ENCODE peak calls at places on chromosome 17, in four cellular contexts. One of them, this sample, is unnamed. For H3K4me1, the result is how much of the 10 kb centered on the place peaks cover.

GRCh38 chr17:48322060-48322459 is 108.0 kb downstream of the SKAP1 start:
- DNase-seq in heart right ventricle: no peak
- DNase-seq in lung: no peak
- DNase-seq in transverse colon: no peak
- DNase-seq in this sample: no peak

GRCh38 chr17:55285340-55286301 is 20.9 kb downstream of the HLF start:
- DNase-seq in transverse colon: peak
- DNase-seq in lung: peak
- DNase-seq in heart right ventricle: peak
- DNase-seq in this sample: peak

GRCh38 chr17:48023408-48024148 is 14.0 kb downstream of the COPZ2 start:
- DNase-seq in heart right ventricle: peak
- DNase-seq in lung: peak
- DNase-seq in transverse colon: peak
- DNase-seq in this sample: peak

GRCh38 chr17:28174352-28175046 is 132.0 kb downstream of the NLK start:
- DNase-seq in lung: no peak
- DNase-seq in heart right ventricle: no peak
- DNase-seq in transverse colon: no peak
- DNase-seq in this sample: no peak

GRCh38 chr17:47702391-47702995 is 8.5 kb downstream of the TBKBP1 start:
- DNase-seq in lung: no peak
- DNase-seq in transverse colon: no peak
- DNase-seq in heart right ventricle: no peak
- DNase-seq in this sample: no peak

GRCh38 chr17:5209396-5209795 is 17.7 kb upstream of the ZNF594 start:
- DNase-seq in heart right ventricle: no peak
- DNase-seq in transverse colon: no peak
- DNase-seq in lung: no peak
- DNase-seq in this sample: no peak

GRCh38 chr17:37160940-37161339 is 212.2 kb downstream of the AATF start:
- DNase-seq in transverse colon: no peak
- DNase-seq in heart right ventricle: no peak
- DNase-seq in lung: no peak
- DNase-seq in this sample: no peak

GRCh38 chr17:8283356-8283755 is 5.1 kb upstream of the RANGRF start:
- DNase-seq in lung: no peak
- DNase-seq in heart right ventricle: no peak
- DNase-seq in transverse colon: no peak
- DNase-seq in this sample: no peak

GRCh38 chr17:1182831-1183578 is 3.2 kb upstream of the ABR start:
- DNase-seq in lung: no peak
- DNase-seq in heart right ventricle: no peak
- DNase-seq in transverse colon: no peak
- DNase-seq in this sample: no peak

GRCh38 chr17:4720787-4721186 is 10.4 kb downstream of the ARRB2 start:
- DNase-seq in lung: no peak
- DNase-seq in heart right ventricle: no peak
- DNase-seq in transverse colon: no peak
- DNase-seq in this sample: no peak

GRCh38 chr17:64599187-64599676 is 62.9 kb downstream of the SMURF2 start:
- DNase-seq in heart right ventricle: no peak
- DNase-seq in transverse colon: peak
- DNase-seq in lung: peak
- DNase-seq in this sample: no peak

GRCh38 chr17:64679710-64680216 is 17.7 kb upstream of the SMURF2 start:
- DNase-seq in heart right ventricle: no peak
- DNase-seq in lung: no peak
- DNase-seq in transverse colon: no peak
- DNase-seq in this sample: no peak

GRCh38 chr17:9880582-9880999 is 24.5 kb downstream of the RCVRN start:
- DNase-seq in heart right ventricle: no peak
- DNase-seq in lung: no peak
- DNase-seq in transverse colon: no peak
- DNase-seq in this sample: no peak

GRCh38 chr17:34391241-34391640 is 28.2 kb upstream of the CCL1 start:
- DNase-seq in heart right ventricle: no peak
- DNase-seq in lung: no peak
- DNase-seq in transverse colon: no peak
- DNase-seq in this sample: no peak

GRCh38 chr17:42313773-42314566 is 25.7 kb downstream of the STAT5A start:
- DNase-seq in heart right ventricle: no peak
- DNase-seq in transverse colon: no peak
- DNase-seq in lung: no peak
- DNase-seq in this sample: no peak

GRCh38 chr17:6231886-6232767 is 161.9 kb downstream of the WSCD1 start:
- DNase-seq in transverse colon: no peak
- DNase-seq in heart right ventricle: no peak
- DNase-seq in lung: no peak
- DNase-seq in this sample: no peak

GRCh38 chr17:43560461-43561427 is 14.6 kb upstream of the ETV4 start:
- DNase-seq in heart right ventricle: no peak
- DNase-seq in lung: no peak
- DNase-seq in transverse colon: no peak
- DNase-seq in this sample: no peak

GRCh38 chr17:63150994-63151464 is 185.0 kb downstream of the TANC2 start:
- DNase-seq in heart right ventricle: no peak
- DNase-seq in lung: no peak
- DNase-seq in transverse colon: no peak
- DNase-seq in this sample: no peak

GRCh38 chr17:74199306-74200092 is 4.0 kb upstream of the RPL38 start:
- DNase-seq in lung: peak
- DNase-seq in heart right ventricle: peak
- DNase-seq in transverse colon: peak
- DNase-seq in this sample: peak

GRCh38 chr17:622356-622755 is 92.3 kb downstream of the VPS53 start:
- DNase-seq in transverse colon: no peak
- DNase-seq in heart right ventricle: no peak
- DNase-seq in lung: no peak
- DNase-seq in this sample: no peak

GRCh38 chr17:83145358-83145738 is 65.9 kb downstream of the METRNL start:
- DNase-seq in transverse colon: no peak
- DNase-seq in lung: peak
- DNase-seq in heart right ventricle: no peak
- DNase-seq in this sample: no peak

GRCh38 chr17:30958187-30958586 is 12.7 kb upstream of the RNF135 start:
- DNase-seq in transverse colon: no peak
- DNase-seq in heart right ventricle: no peak
- DNase-seq in lung: no peak
- DNase-seq in this sample: no peak

GRCh38 chr17:63191610-63192009 is 225.6 kb downstream of the TANC2 start:
- DNase-seq in heart right ventricle: peak
- DNase-seq in transverse colon: peak
- DNase-seq in lung: no peak
- DNase-seq in this sample: peak

GRCh38 chr17:21373034-21373433 is 3.1 kb upstream of the KCNJ12 start:
- DNase-seq in heart right ventricle: no peak
- DNase-seq in lung: no peak
- DNase-seq in transverse colon: no peak
- DNase-seq in this sample: no peak

GRCh38 chr17:41486809-41487530 is 2.7 kb downstream of the KRT36 start:
- DNase-seq in transverse colon: peak
- DNase-seq in heart right ventricle: no peak
- DNase-seq in lung: peak
- DNase-seq in this sample: no peak

GRCh38 chr17:9802294-9802693 is 10.9 kb upstream of the DHRS7C start:
- DNase-seq in transverse colon: no peak
- DNase-seq in lung: no peak
- DNase-seq in heart right ventricle: no peak
- DNase-seq in this sample: peak

GRCh38 chr17:70106551-70106950 is 31.5 kb downstream of the KCNJ16 start:
- DNase-seq in heart right ventricle: no peak
- DNase-seq in transverse colon: no peak
- DNase-seq in lung: no peak
- DNase-seq in this sample: no peak

GRCh38 chr17:43389022-43389947 is 9.5 kb upstream of the ARL4D start:
- DNase-seq in transverse colon: peak
- DNase-seq in lung: peak
- DNase-seq in heart right ventricle: peak
- DNase-seq in this sample: peak

GRCh38 chr17:34527908-34528470 is 51.4 kb upstream of the TMEM132E start:
- DNase-seq in lung: no peak
- DNase-seq in heart right ventricle: no peak
- DNase-seq in transverse colon: no peak
- DNase-seq in this sample: no peak

GRCh38 chr17:63140255-63140654 is 174.2 kb downstream of the TANC2 start:
- DNase-seq in transverse colon: peak
- DNase-seq in heart right ventricle: peak
- DNase-seq in lung: no peak
- DNase-seq in this sample: no peak

GRCh38 chr17:44782349-44782850 is 23.6 kb downstream of the ADAM11 start:
- DNase-seq in lung: no peak
- DNase-seq in heart right ventricle: no peak
- DNase-seq in transverse colon: no peak
- DNase-seq in this sample: no peak

GRCh38 chr17:44346064-44346844 is 1.2 kb downstream of the GRN start:
- DNase-seq in transverse colon: no peak
- DNase-seq in lung: no peak
- DNase-seq in heart right ventricle: no peak
- DNase-seq in this sample: no peak

GRCh38 chr17:48812001-48812400 is 5.0 kb downstream of the TTLL6 start:
- DNase-seq in heart right ventricle: no peak
- DNase-seq in transverse colon: no peak
- DNase-seq in lung: no peak
- DNase-seq in this sample: no peak

GRCh38 chr17:66487121-66487520 is 184.7 kb downstream of the PRKCA start:
- DNase-seq in transverse colon: no peak
- DNase-seq in lung: no peak
- DNase-seq in heart right ventricle: no peak
- DNase-seq in this sample: no peak
- H3K27ac ChIP-seq in transverse colon: no peak
- H3K27ac ChIP-seq in lung: no peak
- H3K27ac ChIP-seq in heart right ventricle: no peak
- H3K27ac ChIP-seq in this sample: no peak

DNA sequence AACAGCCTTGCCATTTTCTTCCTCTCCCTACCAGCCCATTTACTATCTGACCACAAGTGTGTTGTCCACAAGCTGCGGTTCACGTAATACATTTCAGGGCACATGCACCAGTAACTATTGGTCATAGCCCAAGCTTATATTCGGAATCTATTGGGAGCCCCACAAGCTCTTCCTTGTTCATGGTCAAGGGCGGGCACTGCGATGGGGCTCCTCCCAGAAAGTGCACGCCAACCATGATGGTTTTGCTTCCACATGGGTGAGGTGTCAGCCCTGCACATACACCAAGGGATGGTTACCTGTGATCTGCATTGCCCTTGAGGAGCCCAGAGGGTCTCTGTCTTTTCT is 12.1 kb downstream of the THRA start:
- DNase-seq in heart right ventricle: no peak
- DNase-seq in transverse colon: no peak
- DNase-seq in lung: no peak
- DNase-seq in this sample: no peak
- H3K4me1 ChIP-seq in heart right ventricle: half or more
- H3K4me1 ChIP-seq in transverse colon: half or more
- H3K4me1 ChIP-seq in lung: under half
- H3K4me1 ChIP-seq in this sample: half or more

GRCh38 chr17:59752922-59753321 is 45.5 kb downstream of the VMP1 start:
- DNase-seq in transverse colon: no peak
- DNase-seq in heart right ventricle: no peak
- DNase-seq in lung: no peak
- DNase-seq in this sample: no peak
- H3K27ac ChIP-seq in transverse colon: peak
- H3K27ac ChIP-seq in heart right ventricle: no peak
- H3K27ac ChIP-seq in lung: no peak
- H3K27ac ChIP-seq in this sample: no peak

GRCh38 chr17:50955160-50955559 is 89.0 kb upstream of the TOB1 start:
- DNase-seq in transverse colon: no peak
- DNase-seq in lung: peak
- DNase-seq in heart right ventricle: no peak
- DNase-seq in this sample: no peak
- H3K4me1 ChIP-seq in transverse colon: under half
- H3K4me1 ChIP-seq in lung: under half
- H3K4me1 ChIP-seq in heart right ventricle: half or more
- H3K4me1 ChIP-seq in this sample: half or more

DNA sequence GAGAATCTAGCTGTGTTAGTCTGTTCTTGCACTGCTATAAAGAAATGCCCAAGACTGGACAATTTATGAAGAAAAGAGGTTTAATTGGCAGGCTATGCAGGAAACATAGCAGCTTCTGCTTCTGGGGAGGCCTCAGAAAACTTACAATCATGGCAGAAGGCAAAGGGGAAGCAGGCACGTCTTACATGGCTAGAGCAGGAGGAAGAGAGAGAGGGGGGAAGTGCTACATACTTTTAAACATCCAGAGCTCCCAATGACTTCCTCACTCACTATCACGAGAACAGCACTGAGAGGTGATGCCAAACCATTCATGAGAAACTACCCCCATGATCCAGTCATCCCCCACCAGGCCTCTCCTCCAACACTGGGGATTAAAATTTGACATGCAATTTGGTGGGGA is 13.3 kb downstream of the WFIKKN2 start:
- DNase-seq in lung: no peak
- DNase-seq in transverse colon: no peak
- DNase-seq in heart right ventricle: no peak
- DNase-seq in this sample: no peak
- H3K27ac ChIP-seq in lung: no peak
- H3K27ac ChIP-seq in transverse colon: no peak
- H3K27ac ChIP-seq in heart right ventricle: no peak
- H3K27ac ChIP-seq in this sample: peak

This sample was measured in left ventricle myocardium inferior.